ENCODE peak calls at places on chromosomes 1 and 21, in four cellular contexts. Q is WTC11, D is HepG2, T is K562. W is an unnamed sample.

GRCh38 chr1:44808063-44808937 is at the start of gene BTBD19:
- DNase-seq in T (peak; percentile 89), Q (peak; percentile 72), D (peak; percentile 84), W (peak; percentile 36)

GRCh38 chr21:46455575-46456385 is 2.9 kb upstream of the DIP2A start:
- DNase-seq in T (peak; percentile 94), Q (no peak), D (no peak), W (no peak)

GRCh38 chr1:6044481-6045109 is 1.1 kb upstream of the KCNAB2 start:
- DNase-seq in T (no peak), D (no peak), Q (no peak), W (no peak)

GRCh38 chr1:10897321-10897980 is 101.0 kb upstream of the CASZ1 start:
- DNase-seq in D (no peak), T (no peak), Q (no peak), W (no peak)

GRCh38 chr1:20665736-20666135 is 4.6 kb upstream of the DDOST start:
- DNase-seq in T (no peak), D (no peak), Q (no peak), W (no peak)

GRCh38 chr1:7561331-7561921 is 209.7 kb upstream of the VAMP3 start:
- DNase-seq in T (peak; percentile 49), Q (peak; percentile 84), D (no peak), W (peak; percentile 71)

GRCh38 chr1:19009882-19010321 is 53.4 kb upstream of the IFFO2 start:
- DNase-seq in Q (peak; percentile 34), D (peak; percentile 91), T (no peak), W (peak; percentile 4)

GRCh38 chr1:43818691-43819090 is 111.4 kb downstream of the ST3GAL3 start:
- DNase-seq in T (no peak), Q (no peak), D (no peak), W (no peak)

GRCh38 chr1:179016694-179017382 is 8.9 kb upstream of the FAM20B start:
- DNase-seq in D (peak; percentile 89), T (peak; percentile 99), Q (no peak), W (peak; percentile 60)

GRCh38 chr21:34883501-34884271 is 165.4 kb downstream of the RUNX1 start:
- DNase-seq in T (no peak), Q (no peak), D (no peak), W (no peak)

GRCh38 chr1:3463013-3463385 is 8.5 kb downstream of the ARHGEF16 start:
- DNase-seq in Q (no peak), T (no peak), D (no peak), W (no peak)

GRCh38 chr1:3463408-3463811 is 8.9 kb downstream of the ARHGEF16 start:
- DNase-seq in T (no peak), D (no peak), Q (peak; percentile 7), W (no peak)

GRCh38 chr1:3464649-3465025 is 10.2 kb downstream of the ARHGEF16 start:
- DNase-seq in T (no peak), Q (no peak), D (no peak), W (no peak)

GRCh38 chr1:3465091-3465934 is 10.8 kb downstream of the ARHGEF16 start:
- DNase-seq in Q (peak; percentile 10), T (no peak), D (no peak), W (no peak)

GRCh38 chr1:3463891-3464648 is 9.6 kb downstream of the ARHGEF16 start:
- DNase-seq in D (no peak), Q (peak; percentile 5), T (no peak), W (no peak)
- TF ChIP-seq ELF4 in D (no peak), Q (no peak), T (no peak), W (no peak)

DNA sequence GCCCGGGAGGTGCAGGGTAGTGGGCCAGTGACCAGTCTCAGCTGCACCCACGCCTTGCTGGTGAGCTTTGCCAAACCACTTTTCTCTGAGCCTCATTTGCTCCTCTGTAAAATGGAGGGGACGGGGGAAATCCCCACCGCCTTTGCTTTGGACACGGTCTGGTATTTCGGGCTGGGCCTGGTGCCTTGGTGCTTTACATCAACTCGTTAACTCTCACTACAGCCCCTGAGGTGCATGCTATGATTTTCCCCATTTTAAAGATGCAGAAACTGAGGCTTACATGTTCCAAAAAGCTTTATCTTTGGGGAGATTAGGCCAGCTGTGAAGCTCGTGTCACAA is 116.1 kb upstream of the RUNX3 start:
- DNase-seq in Q (no peak), D (no peak), T (no peak), W (no peak)
- TF ChIP-seq ELF4 in Q (no peak), D (no peak), T (no peak), W (no peak)

DNA sequence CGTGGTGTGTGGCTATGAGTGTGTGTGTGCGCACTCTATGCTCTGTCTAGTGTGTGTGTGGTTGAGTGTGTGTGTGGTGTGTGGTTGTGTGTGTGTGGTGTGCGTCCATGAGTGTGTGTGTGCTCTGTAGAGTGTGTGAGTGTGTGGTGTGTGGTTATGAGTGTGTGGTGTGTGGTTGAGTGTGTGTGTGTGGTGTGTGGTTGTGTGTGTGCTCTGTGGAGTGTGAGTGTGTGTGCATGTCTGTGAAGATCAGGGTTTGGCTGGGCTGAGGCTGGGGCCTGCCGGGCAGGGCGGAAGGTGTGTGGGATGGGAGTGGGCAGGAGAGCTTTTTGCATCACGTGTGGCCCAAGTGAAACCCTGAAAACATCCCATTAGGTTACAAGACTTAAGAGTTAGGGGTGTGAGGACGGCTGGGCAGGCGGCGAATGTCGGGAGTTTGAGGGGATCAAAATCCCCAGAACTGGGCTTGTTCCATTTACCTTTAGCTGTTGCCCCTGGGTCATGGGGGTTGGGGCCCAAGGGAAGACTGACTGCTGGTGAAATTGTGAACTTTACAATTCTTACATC is 2.9 kb upstream of the FCMR start:
- DNase-seq in T (no peak), Q (no peak), D (no peak), W (no peak)
- TF ChIP-seq ELF4 in T (no peak), Q (no peak), D (no peak), W (no peak)

GRCh38 chr21:29154270-29154669 is 23.8 kb downstream of the MAP3K7CL start:
- DNase-seq in T (no peak), Q (no peak), D (no peak), W (no peak)

GRCh38 chr21:29155933-29156260 is 25.5 kb downstream of the MAP3K7CL start:
- DNase-seq in T (no peak), Q (no peak), D (no peak), W (no peak)

GRCh38 chr21:29152936-29153335 is 22.5 kb downstream of the MAP3K7CL start:
- DNase-seq in Q (no peak), D (no peak), T (no peak), W (no peak)

GRCh38 chr21:29157084-29157483 is 26.6 kb downstream of the MAP3K7CL start:
- DNase-seq in D (no peak), T (no peak), Q (no peak), W (no peak)

GRCh38 chr21:29155118-29155932 is 24.9 kb downstream of the MAP3K7CL start:
- DNase-seq in D (no peak), Q (peak; percentile 25), T (peak; percentile 48), W (peak; percentile 57)
- TF ChIP-seq ELF4 in D (no peak), Q (no peak), T (no peak), W (no peak)

W was measured in HEK293T.